ENCODE peak calls at places on chromosomes 6 and 20, in ten cellular contexts. L is activated CD4-positive, alpha-beta T cell treated with anti-CD3 and anti-CD28 coated beads, Interleukin-2, amount 50 U/mL, for 1 hour; Q is neural crest cell; P is effector CD4-positive, alpha-beta T cell; A is fibroblast of lung; K is NCI-H345; M is left lung; R is BJ; O is cerebellar cortex; X is H54. U is an unnamed sample.

GRCh38 chr20:41697861-41698559 is 79.8 kb upstream of the CHD6 start:
- DNase-seq in L (no peak), Q (no peak), P (no peak), A (peak; percentile 42), K (peak; percentile 57), M (no peak), R (no peak), O (peak; percentile 35), X (peak; percentile 15), U (no peak)

GRCh38 chr6:62393608-62394007 is 107.6 kb upstream of the KHDRBS2 start:
- DNase-seq in L (no peak), Q (no peak), P (no peak), A (no peak), K (no peak), M (no peak), R (no peak), O (no peak), X (no peak), U (no peak)

GRCh38 chr6:69232506-69233194 is 564.2 kb downstream of the LMBRD1 start:
- DNase-seq in L (peak; percentile 23), Q (peak; percentile 85), P (peak; percentile 2), A (peak; percentile 75), K (no peak), M (peak; percentile 71), R (no peak), O (peak; percentile 76), X (peak; percentile 2), U (peak; percentile 75)

GRCh38 chr20:63759377-63759901 is 19.9 kb downstream of the SLC2A4RG start:
- DNase-seq in L (no peak), Q (no peak), P (no peak), A (no peak), K (no peak), M (no peak), R (no peak), O (no peak), X (no peak), U (no peak)

GRCh38 chr20:25325073-25325472 is 65.6 kb downstream of the ABHD12 start:
- DNase-seq in L (no peak), Q (no peak), P (no peak), A (no peak), K (no peak), M (no peak), R (no peak), O (no peak), X (no peak), U (no peak)

GRCh38 chr6:89610149-89610642 is 28.4 kb downstream of the LYRM2 start:
- DNase-seq in L (peak; percentile 82), Q (peak; percentile 63), P (peak; percentile 76), A (peak; percentile 37), K (peak; percentile 52), M (peak; percentile 65), R (no peak), O (peak; percentile 41), X (peak; percentile 26), U (peak; percentile 24)

GRCh38 chr6:88238065-88238464 is 71.9 kb upstream of the CNR1 start:
- DNase-seq in L (no peak), Q (no peak), P (no peak), A (no peak), K (no peak), M (no peak), R (no peak), O (peak; percentile 22), X (no peak), U (peak; percentile 5)

GRCh38 chr6:87293526-87293925 is 28.9 kb upstream of the SMIM8 start:
- DNase-seq in L (no peak), Q (no peak), P (no peak), A (no peak), K (no peak), M (no peak), R (no peak), O (no peak), X (no peak), U (no peak)

GRCh38 chr6:82362868-82363267 is 749 bp upstream of the TPBG start:
- DNase-seq in L (no peak), Q (no peak), P (no peak), A (peak; percentile 85), K (no peak), M (no peak), R (peak; percentile 89), O (no peak), X (no peak), U (no peak)

GRCh38 chr20:8248051-8248450 is 116.0 kb downstream of the PLCB1 start:
- DNase-seq in L (no peak), Q (no peak), P (no peak), A (no peak), K (no peak), M (no peak), R (no peak), O (no peak), X (no peak), U (no peak)

GRCh38 chr20:19510626-19511025 is 247.4 kb upstream of the RIN2 start:
- DNase-seq in L (no peak), Q (no peak), P (no peak), A (no peak), K (no peak), M (no peak), R (no peak), O (no peak), X (no peak), U (no peak)

GRCh38 chr6:7919871-7920270 is 9.3 kb upstream of the TXNDC5 start:
- DNase-seq in L (no peak), Q (no peak), P (no peak), A (no peak), K (no peak), M (no peak), R (no peak), O (no peak), X (no peak), U (no peak)

GRCh38 chr6:110341671-110342304 is 16.4 kb downstream of the METTL24 start:
- DNase-seq in L (no peak), Q (peak; percentile 43), P (no peak), A (peak; percentile 35), K (no peak), M (no peak), R (no peak), O (peak; percentile 87), X (no peak), U (no peak)

GRCh38 chr6:169315830-169316614 is 62.4 kb upstream of the THBS2 start:
- DNase-seq in L (no peak), Q (no peak), P (no peak), A (no peak), K (no peak), M (no peak), R (no peak), O (no peak), X (no peak), U (no peak)